ENCODE peak calls at places on chromosome 18, in four cellular contexts. Q is astrocyte; D is tibial artery; R is activated CD8-positive, alpha-beta T cell treated with anti-CD3 and anti-CD28 coated beads for 36 hours. U is an unnamed sample.

GRCh38 chr18:46482831-46483230 is 174.2 kb downstream of the LOXHD1 start:
- DNase-seq in R (no peak), D (no peak), Q (no peak), U (no peak)

GRCh38 chr18:39841133-39842041 is 2113.6 kb upstream of the PIK3C3 start:
- DNase-seq in Q (peak; percentile 54), D (peak; percentile 67), R (no peak), U (peak; percentile 3)

GRCh38 chr18:42828881-42829280 is 286.6 kb downstream of the RIT2 start:
- DNase-seq in R (no peak), Q (no peak), D (no peak), U (no peak)

GRCh38 chr18:13450289-13451207 is 232.0 kb downstream of the LDLRAD4 start:
- DNase-seq in D (peak; percentile 51), Q (no peak), R (no peak), U (peak; percentile 56)

GRCh38 chr18:7872569-7872968 is 305.5 kb downstream of the PTPRM start:
- DNase-seq in D (no peak), Q (peak; percentile 37), R (no peak), U (no peak)

GRCh38 chr18:44893045-44893706 is 212.5 kb downstream of the SETBP1 start:
- DNase-seq in D (no peak), R (no peak), Q (no peak), U (no peak)

GRCh38 chr18:2587788-2588187 is 16.4 kb downstream of the NDC80 start:
- DNase-seq in Q (no peak), D (no peak), R (no peak), U (no peak)

GRCh38 chr18:74412106-74412880 is 44.8 kb downstream of the DIPK1C start:
- DNase-seq in D (no peak), R (no peak), Q (no peak), U (no peak)

GRCh38 chr18:74895686-74896085 is 298.0 kb downstream of the ZNF407 start:
- DNase-seq in Q (peak; percentile 3), D (no peak), R (no peak), U (no peak)

GRCh38 chr18:73891572-73892421 is 255.8 kb downstream of the FBXO15 start:
- DNase-seq in Q (no peak), R (peak; percentile 31), D (no peak), U (peak; percentile 17)

GRCh38 chr18:51193621-51194287 is 3.7 kb downstream of the MEX3C start:
- DNase-seq in R (no peak), D (no peak), Q (peak; percentile 42), U (no peak)

GRCh38 chr18:45702871-45703270 is 21.1 kb upstream of the SLC14A1 start:
- DNase-seq in D (no peak), R (no peak), Q (no peak), U (no peak)

GRCh38 chr18:41372266-41372665 is 582.8 kb upstream of the PIK3C3 start:
- DNase-seq in D (no peak), R (no peak), Q (no peak), U (no peak)

DNA sequence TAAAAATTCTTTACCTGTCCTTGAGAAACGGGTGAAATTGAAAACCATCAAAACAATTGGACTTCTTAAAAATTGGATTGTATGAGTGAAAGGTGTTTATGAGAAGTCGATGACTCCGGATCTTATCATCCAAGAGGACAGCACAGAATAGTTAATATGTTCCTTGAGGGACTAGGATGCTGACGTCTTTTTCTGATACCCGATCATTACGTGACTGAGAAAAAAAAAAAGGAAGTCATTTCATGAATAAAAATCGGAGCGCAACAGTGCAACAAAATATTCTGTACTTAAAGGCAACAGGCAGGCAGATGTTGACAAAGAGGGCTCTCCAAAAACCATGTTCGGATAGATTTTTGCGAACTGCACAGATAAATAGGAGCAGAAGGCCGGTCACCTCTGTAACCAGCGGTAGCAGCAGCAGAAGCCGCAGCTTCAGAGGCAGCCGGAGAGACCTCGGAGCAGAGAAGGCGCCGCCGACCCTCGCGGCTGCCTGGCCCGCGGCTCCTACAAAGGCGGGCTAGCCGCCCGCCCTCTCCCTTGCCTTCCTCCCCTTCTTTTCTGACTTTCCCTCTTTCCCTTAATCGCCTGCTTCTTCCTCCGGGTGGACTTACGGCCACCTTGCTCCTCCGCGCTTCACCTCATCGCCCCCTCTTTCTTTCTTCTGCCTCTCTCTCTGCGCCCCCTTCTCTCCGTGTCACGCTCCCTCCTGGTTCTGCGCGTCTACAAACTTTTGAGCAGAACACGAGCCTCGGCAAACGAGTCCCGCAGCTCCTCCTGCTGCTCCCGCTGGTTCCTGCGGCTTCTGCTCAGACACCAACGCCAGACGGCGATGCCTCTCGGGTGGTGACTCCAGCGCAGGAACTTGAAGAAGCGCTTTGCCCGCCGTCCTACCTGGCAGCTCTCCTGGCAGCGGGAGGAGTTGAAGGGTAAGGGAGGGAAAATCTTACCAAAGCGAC is at the start of gene ADCYAP1:
- DNase-seq in Q (no peak), D (no peak), R (no peak), U (peak; percentile 32)
- TF ChIP-seq CTCF in Q (no peak), D (no peak), R (no peak), U (no peak)

DNA sequence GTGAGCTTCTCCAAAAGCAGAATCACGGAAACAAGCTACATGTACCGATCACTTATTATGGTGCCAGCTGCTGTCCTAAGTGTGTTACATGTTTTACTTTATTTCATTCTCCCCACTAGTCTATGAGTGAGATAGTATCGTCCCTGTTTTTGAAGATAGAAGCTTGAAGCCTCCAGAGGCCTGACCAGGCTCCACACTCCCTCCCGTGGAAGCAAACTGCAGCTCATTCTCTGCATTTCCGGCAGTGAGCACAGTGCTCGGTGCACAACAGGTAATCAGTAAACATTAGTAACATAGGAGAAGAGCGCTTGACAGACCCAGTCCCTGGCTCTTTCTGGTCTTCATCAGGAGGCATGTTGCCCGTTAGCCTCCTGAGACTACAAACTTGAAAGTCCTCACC is 72.9 kb downstream of the ZBTB7C start:
- DNase-seq in D (no peak), R (no peak), Q (no peak), U (no peak)
- TF ChIP-seq CTCF in D (peak; percentile 29), R (no peak), Q (no peak), U (no peak)

DNA sequence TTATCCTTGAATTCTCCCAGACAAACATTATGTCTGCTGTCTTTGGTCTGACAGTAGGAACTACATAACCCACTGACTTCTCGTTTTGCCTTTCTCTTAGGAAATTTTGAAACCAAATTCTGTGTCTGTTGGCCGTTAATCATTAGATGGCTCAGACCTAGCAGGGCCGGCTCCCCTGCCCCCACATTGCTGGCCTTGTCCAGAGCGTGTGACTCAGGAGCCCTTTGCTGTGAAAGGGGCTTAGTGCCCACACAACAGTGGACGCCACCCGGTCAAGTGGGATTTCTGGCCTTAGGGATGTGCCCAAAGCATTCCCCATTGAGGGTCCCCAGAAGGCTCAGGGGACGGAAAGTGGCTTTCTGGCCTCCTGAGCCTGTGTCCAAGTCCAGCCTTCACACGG is 137.5 kb downstream of the CTIF start:
- DNase-seq in R (no peak), D (peak; percentile 65), Q (no peak), U (no peak)
- TF ChIP-seq CTCF in R (no peak), D (no peak), Q (no peak), U (no peak)

DNA sequence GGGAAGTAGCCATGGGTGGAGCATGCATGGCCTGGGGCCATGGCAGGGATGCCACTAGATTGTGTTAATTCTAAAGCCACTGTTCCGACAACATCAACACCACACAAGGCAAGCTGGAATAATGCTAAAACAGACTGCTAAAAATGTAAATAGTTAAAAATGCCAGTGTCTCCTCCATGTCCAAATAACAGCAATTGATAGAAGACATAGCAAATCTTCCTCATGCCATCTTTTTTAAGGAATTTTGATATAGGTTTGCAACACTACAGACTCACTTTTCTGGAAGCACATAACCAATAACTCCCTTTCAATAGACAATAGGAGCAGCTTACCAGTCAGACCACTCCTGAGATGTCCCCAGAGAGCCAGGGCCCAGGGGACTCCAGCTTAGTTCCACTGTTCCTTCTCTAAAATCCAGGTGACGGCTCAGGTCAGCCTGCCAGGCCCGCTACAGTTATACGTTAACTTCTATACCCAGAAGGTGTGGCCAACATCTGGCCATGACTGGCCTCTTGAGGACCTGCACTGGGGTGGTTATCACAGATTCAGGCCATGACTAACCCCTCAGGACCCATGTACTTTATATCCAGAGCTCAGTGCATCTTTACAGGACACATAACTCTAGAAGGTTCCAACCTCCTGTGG is 20.3 kb downstream of the TUBB6 start:
- DNase-seq in R (no peak), Q (no peak), D (no peak), U (no peak)
- TF ChIP-seq CTCF in R (no peak), Q (no peak), D (no peak), U (no peak)

U was measured in GM13976.